ENCODE peak calls at places on chromosomes 4 and X, in seven cellular contexts. H is AG04450; W is CD4-positive, alpha-beta T cell; V is CD4-positive, CD25-positive, alpha-beta regulatory T cell; F is pancreas; M is upper lobe of right lung; N is GM23338. J is an unnamed sample.

GRCh38 chr4:179626687-179627086 is 2184.4 kb upstream of the AGA start:
- DNase-seq in M (no peak), F (no peak), N (peak; percentile 77), H (no peak), V (no peak), W (no peak), J (peak; percentile 1)

GRCh38 chr4:185110375-185110823 is 32.7 kb upstream of the SLC25A4 start:
- DNase-seq in W (no peak), F (peak; percentile 77), N (no peak), V (no peak), M (no peak), H (no peak), J (no peak)

GRCh38 chrX:41005445-41005992 is 79.7 kb upstream of the USP9X start:
- DNase-seq in W (no peak), M (no peak), N (peak; percentile 44), F (no peak), H (no peak), V (no peak), J (peak; percentile 4)

GRCh38 chrX:9670136-9670905 is 95.3 kb downstream of the GPR143 start:
- DNase-seq in V (no peak), M (no peak), H (no peak), F (no peak), N (no peak), W (no peak), J (no peak)

GRCh38 chr4:98663226-98664006 is 5.0 kb upstream of the TSPAN5 start:
- DNase-seq in H (no peak), N (no peak), F (no peak), V (peak; percentile 76), M (no peak), W (peak; percentile 36), J (no peak)

GRCh38 chr4:72418458-72418857 is 150.6 kb downstream of the ADAMTS3 start:
- DNase-seq in V (no peak), W (no peak), M (no peak), F (no peak), H (peak; percentile 7), N (no peak), J (peak; percentile 80)

GRCh38 chr4:106585920-106586349 is 217.4 kb upstream of the GIMD1 start:
- DNase-seq in V (no peak), W (no peak), M (no peak), H (no peak), N (no peak), F (no peak), J (no peak)

GRCh38 chrX:10906861-10907260 is 204.3 kb upstream of the HCCS start:
- DNase-seq in F (no peak), H (no peak), N (no peak), W (no peak), V (no peak), M (no peak), J (no peak)

GRCh38 chrX:49627030-49627777 is 28.4 kb downstream of the GAGE1 start:
- DNase-seq in V (peak; percentile 16), M (no peak), W (peak; percentile 19), N (peak; percentile 55), H (no peak), F (no peak), J (no peak)

GRCh38 chrX:108114541-108114940 is 23.0 kb downstream of the ATG4A start:
- DNase-seq in M (no peak), N (no peak), H (no peak), V (no peak), F (no peak), W (no peak), J (no peak)

GRCh38 chrX:32894679-32895078 is 316.7 kb downstream of the DMD start:
- DNase-seq in M (no peak), V (no peak), H (no peak), W (no peak), N (no peak), F (no peak), J (no peak)

DNA sequence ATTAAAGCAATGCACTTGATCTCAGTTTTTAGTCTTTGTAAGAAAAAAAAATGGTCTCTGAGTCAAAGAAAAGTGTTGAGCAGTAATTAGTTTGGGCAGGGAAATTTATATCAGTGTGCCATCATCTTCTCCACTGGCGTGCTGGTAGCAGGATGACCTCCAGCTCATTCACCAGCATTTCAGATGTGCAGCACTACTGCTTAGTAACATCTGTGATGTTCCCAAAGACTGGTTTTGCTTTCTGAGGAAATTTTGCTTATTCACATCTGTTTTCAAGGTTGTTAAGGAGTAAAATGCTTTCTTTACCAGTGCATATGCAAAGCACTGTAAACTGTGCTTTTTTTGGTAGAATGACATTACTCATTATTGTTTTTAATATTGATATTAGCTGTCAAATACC is 540.4 kb downstream of the TRAM1L1 start:
- DNase-seq in F (no peak), N (no peak), V (no peak), H (no peak), W (no peak), M (no peak), J (no peak)
- H3K27ac ChIP-seq in F (no peak overlapping the region), N (no peak overlapping the region), V (no peak overlapping the region), H (no peak overlapping the region), W (no peak overlapping the region), M (no peak overlapping the region), J (no peak overlapping the region)

GRCh38 chr4:56408978-56409377 is 21.7 kb upstream of the AASDH start:
- DNase-seq in F (no peak), W (no peak), V (no peak), M (no peak), N (peak; percentile 41), H (no peak), J (no peak)
- H3K27ac ChIP-seq in F (no peak overlapping the region), W (no peak overlapping the region), V (no peak overlapping the region), M (no peak overlapping the region), N (peak overlapping the region; percentile 37), H (no peak overlapping the region), J (no peak overlapping the region)

GRCh38 chr4:81665050-81665449 is 193.3 kb upstream of the RASGEF1B start:
- DNase-seq in N (no peak), H (no peak), M (no peak), W (no peak), V (no peak), F (no peak), J (no peak)
- H3K27ac ChIP-seq in N (no peak overlapping the region), H (no peak overlapping the region), M (no peak overlapping the region), W (no peak overlapping the region), V (no peak overlapping the region), F (no peak overlapping the region), J (no peak overlapping the region)

GRCh38 chr4:52713456-52713937 is 37.7 kb downstream of the ERVMER34-1 start:
- DNase-seq in N (no peak), H (no peak), W (no peak), M (no peak), V (no peak), F (no peak), J (no peak)

GRCh38 chr4:52714597-52715254 is 36.5 kb downstream of the ERVMER34-1 start:
- DNase-seq in M (no peak), F (no peak), H (no peak), W (no peak), N (no peak), V (no peak), J (no peak)

GRCh38 chr4:52715914-52716313 is 35.3 kb downstream of the ERVMER34-1 start:
- DNase-seq in H (no peak), W (no peak), F (no peak), V (no peak), N (no peak), M (no peak), J (no peak)

GRCh38 chr4:52716364-52717151 is 34.7 kb downstream of the ERVMER34-1 start:
- DNase-seq in F (no peak), H (no peak), W (no peak), V (no peak), M (no peak), N (no peak), J (no peak)

DNA sequence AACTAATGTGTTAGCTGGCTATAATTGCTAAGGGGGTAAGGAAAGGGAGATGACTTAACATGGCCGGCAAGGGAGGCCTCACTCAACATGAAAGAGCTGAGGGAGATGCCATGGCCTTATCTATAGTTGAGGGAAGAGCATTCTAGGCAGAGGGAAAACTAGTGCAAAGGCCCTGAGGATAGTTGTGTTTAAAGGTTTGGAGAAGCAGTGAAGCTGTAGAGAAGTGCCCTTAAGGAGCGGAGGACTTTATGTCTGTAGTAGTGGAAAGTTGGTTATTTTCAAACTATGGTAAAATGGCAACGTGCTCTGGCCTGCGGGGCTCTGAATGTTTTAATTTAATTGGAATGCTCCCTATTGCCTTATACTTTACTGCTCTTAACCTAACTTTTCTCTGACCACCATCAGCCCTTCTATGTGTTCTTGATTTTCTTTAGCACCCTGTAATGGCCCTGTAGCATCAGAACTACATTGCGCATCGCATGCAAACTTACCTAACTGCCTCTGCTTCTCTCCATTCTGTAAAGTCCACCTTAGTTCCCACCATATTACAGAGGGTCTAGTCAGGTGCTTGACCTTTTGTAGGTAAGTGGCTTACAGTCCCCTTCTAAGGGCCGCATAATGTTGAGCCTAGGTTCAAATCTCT is 35.8 kb downstream of the ERVMER34-1 start:
- DNase-seq in W (no peak), F (no peak), N (no peak), M (no peak), V (no peak), H (no peak), J (no peak)
- H3K27ac ChIP-seq in W (no peak overlapping the region), F (no peak overlapping the region), N (peak overlapping the region; percentile 92), M (no peak overlapping the region), V (no peak overlapping the region), H (no peak overlapping the region), J (no peak overlapping the region)

GRCh38 chr4:6748286-6748685 is 32.3 kb downstream of the BLOC1S4 start:
- DNase-seq in V (no peak), M (no peak), F (no peak), H (no peak), W (no peak), N (no peak), J (no peak)
- H3K27ac ChIP-seq in V (no peak overlapping the region), M (no peak overlapping the region), F (peak overlapping the region; percentile 84), H (no peak overlapping the region), W (no peak overlapping the region), N (no peak overlapping the region), J (no peak overlapping the region)

DNA sequence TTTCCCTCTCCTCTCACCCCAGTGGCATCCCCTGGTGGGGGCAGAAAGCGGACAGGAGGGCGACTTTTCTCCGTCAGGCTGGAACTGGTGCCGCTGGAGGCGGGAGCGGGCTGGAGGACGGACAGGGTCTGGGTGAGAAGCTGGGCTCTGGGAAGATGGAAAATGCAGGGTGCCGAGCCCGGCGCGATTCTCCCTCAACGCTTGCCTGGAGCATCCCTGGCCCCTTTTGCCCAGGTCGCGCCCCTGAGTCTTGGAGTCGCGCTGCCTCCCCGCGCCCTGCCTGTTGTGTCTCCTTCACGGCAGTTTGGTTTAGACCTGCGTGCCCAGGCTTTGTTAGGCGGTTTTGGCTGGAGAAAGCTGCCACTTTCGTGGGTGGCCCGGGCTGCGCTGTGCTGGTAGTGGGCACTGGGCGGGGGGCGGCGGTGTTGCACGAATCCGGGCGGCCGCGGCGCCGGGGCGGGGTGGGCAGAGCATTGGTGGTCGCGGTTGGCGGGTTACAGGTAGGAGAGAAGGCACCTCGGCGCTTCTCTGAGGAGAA is 2.0 kb downstream of the ADGRL3 start:
- DNase-seq in M (no peak), W (no peak), N (peak; percentile 61), F (no peak), H (no peak), V (no peak), J (peak; percentile 20)
- H3K27ac ChIP-seq in M (no peak overlapping the region), W (no peak overlapping the region), N (no peak overlapping the region), F (no peak overlapping the region), H (no peak overlapping the region), V (no peak overlapping the region), J (no peak overlapping the region)